ENCODE peak calls at places on chromosomes 1 and 21, in ten cellular contexts. K is endothelial cell; E is CD4-positive, alpha-beta T cell; T is stomach; Z is GM20000; X is fibroblast of lung; H is activated naive CD8-positive, alpha-beta T cell treated with anti-CD3 and anti-CD28 coated beads for 36 hours; J is colonic mucosa; U is mucosa of descending colon; N is naive thymus-derived CD4-positive, alpha-beta T cell. M is an unnamed sample.

GRCh38 chr1:3323021-3323790 is 131.3 kb upstream of the ARHGEF16 start:
- DNase-seq in N (no peak), K (no peak), H (no peak), Z (no peak), J (peak), U (peak), T (peak), E (no peak), X (no peak), M (no peak)

GRCh38 chr1:240258910-240259309 is 167.2 kb downstream of the FMN2 start:
- DNase-seq in K (no peak), T (no peak), E (no peak), Z (no peak), N (no peak), J (no peak), U (no peak), H (no peak), X (peak), M (no peak)

GRCh38 chr1:183267646-183268431 is 81.8 kb downstream of the LAMC2 start:
- DNase-seq in N (no peak), K (no peak), J (no peak), X (peak), Z (no peak), H (no peak), E (no peak), U (no peak), T (no peak), M (peak)

GRCh38 chr1:201773764-201774163 is 55.2 kb upstream of the IPO9 start:
- DNase-seq in H (no peak), Z (no peak), X (no peak), K (no peak), N (no peak), U (no peak), E (no peak), T (no peak), J (no peak), M (no peak)

GRCh38 chr1:203592728-203593127 is 33.9 kb upstream of the ATP2B4 start:
- DNase-seq in K (no peak), U (no peak), H (no peak), T (no peak), E (no peak), N (no peak), X (no peak), J (no peak), Z (no peak), M (no peak)

GRCh38 chr1:20981903-20982695 is 194.6 kb downstream of the EIF4G3 start:
- DNase-seq in N (no peak), H (no peak), J (no peak), U (no peak), X (peak), T (no peak), Z (no peak), K (no peak), E (no peak), M (no peak)

GRCh38 chr1:160024195-160024905 is 7.4 kb downstream of the PIGM start:
- DNase-seq in K (no peak), E (no peak), Z (no peak), N (no peak), T (no peak), U (no peak), J (no peak), H (no peak), X (no peak), M (no peak)

GRCh38 chr21:25039461-25040380 is 567.6 kb downstream of the MRPL39 start:
- DNase-seq in J (no peak), U (no peak), T (no peak), H (no peak), X (peak), Z (peak), K (no peak), E (no peak), N (no peak), M (peak)

GRCh38 chr1:229341811-229342304 is 989 bp downstream of the CCSAP start:
- DNase-seq in U (no peak), E (no peak), N (no peak), T (no peak), X (peak), H (no peak), J (no peak), K (no peak), Z (no peak), M (peak)

GRCh38 chr1:8026153-8026975 is at the start of gene ERRFI1:
- DNase-seq in K (peak), E (peak), X (peak), Z (peak), H (peak), N (peak), T (peak), J (peak), U (peak), M (peak)

GRCh38 chr1:18144062-18144461 is 36.5 kb downstream of the IGSF21 start:
- DNase-seq in T (no peak), Z (no peak), K (no peak), X (no peak), E (no peak), U (no peak), H (no peak), J (no peak), N (no peak), M (no peak)

GRCh38 chr21:28548291-28548690 is 444.4 kb downstream of the LTN1 start:
- DNase-seq in Z (no peak), E (no peak), U (no peak), N (no peak), T (no peak), J (no peak), X (no peak), H (no peak), K (no peak), M (no peak)

GRCh38 chr1:21814241-21814918 is 2.3 kb downstream of the LDLRAD2 start:
- DNase-seq in T (no peak), U (peak), N (no peak), K (peak), E (no peak), J (no peak), X (no peak), H (peak), Z (peak), M (no peak)

GRCh38 chr1:90114521-90115141 is 119.7 kb downstream of the ZNF326 start:
- DNase-seq in U (no peak), N (no peak), H (no peak), E (no peak), K (peak), T (no peak), X (peak), Z (peak), J (no peak), M (peak)

GRCh38 chr21:29105218-29105617 is 25.2 kb upstream of the MAP3K7CL start:
- DNase-seq in Z (no peak), T (no peak), E (no peak), X (no peak), J (no peak), U (no peak), N (no peak), H (no peak), K (no peak), M (no peak)

GRCh38 chr1:9849691-9850441 is 26.1 kb upstream of the CLSTN1 start:
- DNase-seq in U (no peak), J (no peak), X (no peak), N (peak), Z (peak), E (no peak), K (no peak), T (no peak), H (no peak), M (peak)

GRCh38 chr21:35039595-35040291 is 9.4 kb downstream of the RUNX1 start:
- DNase-seq in Z (no peak), E (no peak), N (no peak), X (no peak), H (no peak), T (no peak), U (no peak), J (no peak), K (no peak), M (no peak)

GRCh38 chr21:43909736-43910455 is 44.9 kb downstream of the AGPAT3 start:
- DNase-seq in Z (no peak), U (no peak), E (no peak), X (no peak), J (no peak), K (no peak), H (no peak), N (no peak), T (no peak), M (no peak)

GRCh38 chr1:22376001-22376400 is 75.7 kb upstream of the ZBTB40 start:
- DNase-seq in X (no peak), E (no peak), J (no peak), Z (no peak), H (no peak), U (no peak), K (no peak), N (no peak), T (no peak), M (no peak)

GRCh38 chr1:46084553-46085448 is 47.6 kb downstream of the PIK3R3 start:
- DNase-seq in X (peak), K (no peak), T (no peak), N (no peak), E (no peak), J (no peak), Z (no peak), U (no peak), H (no peak), M (no peak)

GRCh38 chr1:225827076-225827475 is 17.2 kb downstream of the EPHX1 start:
- DNase-seq in H (no peak), N (no peak), Z (no peak), X (no peak), K (no peak), U (no peak), E (no peak), J (no peak), T (no peak), M (no peak)

GRCh38 chr1:111672338-111672737 is 52.7 kb downstream of the RAP1A start:
- DNase-seq in X (no peak), J (no peak), N (no peak), K (no peak), U (no peak), H (no peak), Z (no peak), T (no peak), E (no peak), M (no peak)

GRCh38 chr1:181424786-181425403 is 58.4 kb upstream of the CACNA1E start:
- DNase-seq in U (peak), Z (peak), J (peak), E (peak), T (peak), H (peak), N (peak), X (peak), K (peak), M (peak)

GRCh38 chr1:221437924-221438323 is 304.0 kb downstream of the DUSP10 start:
- DNase-seq in U (no peak), J (no peak), N (no peak), K (no peak), X (peak), Z (no peak), E (no peak), T (no peak), H (no peak), M (no peak)

GRCh38 chr1:116119876-116120275 is 8.7 kb downstream of the MAB21L3 start:
- DNase-seq in J (no peak), N (no peak), H (no peak), T (no peak), K (no peak), E (no peak), U (no peak), Z (no peak), X (no peak), M (no peak)

GRCh38 chr21:36254106-36254941 is 65.7 kb upstream of the MORC3 start:
- DNase-seq in U (no peak), H (no peak), Z (no peak), X (no peak), T (no peak), E (no peak), J (peak), K (no peak), N (no peak), M (peak)

GRCh38 chr21:30340714-30341573 is 3.5 kb upstream of the KRTAP27-1 start:
- DNase-seq in X (peak), Z (peak), J (peak), E (no peak), U (no peak), N (no peak), H (no peak), T (peak), K (peak), M (peak)

GRCh38 chr1:18528616-18529015 is 47.9 kb downstream of the KLHDC7A start:
- DNase-seq in J (no peak), H (no peak), K (no peak), E (no peak), Z (no peak), T (no peak), X (no peak), N (no peak), U (no peak), M (no peak)

GRCh38 chr1:150560576-150560975 is 11.4 kb downstream of the ADAMTSL4 start:
- DNase-seq in T (no peak), H (no peak), J (no peak), K (no peak), N (no peak), U (no peak), X (no peak), Z (no peak), E (no peak), M (no peak)

GRCh38 chr1:109502368-109502851 is 7.1 kb downstream of the AMIGO1 start:
- DNase-seq in J (no peak), X (no peak), Z (no peak), N (peak), K (no peak), E (peak), T (no peak), U (no peak), H (peak), M (no peak)

GRCh38 chr1:226708967-226709396 is 30.1 kb downstream of the ITPKB start:
- DNase-seq in U (no peak), H (no peak), T (no peak), Z (no peak), E (no peak), J (no peak), K (no peak), X (peak), N (no peak), M (no peak)

GRCh38 chr1:182166750-182167149 is 105.2 kb upstream of the ZNF648 start:
- DNase-seq in N (no peak), X (no peak), H (no peak), T (no peak), U (no peak), J (no peak), Z (no peak), K (no peak), E (no peak), M (no peak)

GRCh38 chr1:111274653-111275052 is 16.0 kb upstream of the CHIA start:
- DNase-seq in E (no peak), J (no peak), X (no peak), K (no peak), Z (peak), T (no peak), N (no peak), U (no peak), H (peak), M (peak)